ENCODE peak calls at places on chromosomes 16 and 17, in ten cellular contexts. R is NAMALWA; L is stimulated activated naive B cell treated with anti-CD40 and anti-IgM and Interleukin-4, amounts not matched to agents 10 μg/mL and 1 μg/mL and 100 μg/mL, for 72 hours; I is NCI-H1417; W is AG04450; D is T-helper 9 cell; K is heart left ventricle; B is stimulated activated CD4-positive, alpha-beta T cell treated with anti-CD3 and anti-CD28 coated beads, Interleukin-1b, Interleukin-23, amount 100 ng/mL, for 1 hour; T is T-helper 2 cell; G is GM20000. X is an unnamed sample.

GRCh38 chr16:56683424-56684162 is 1.3 kb downstream of the MT1X start:
- DNase-seq in I (no peak), W (no peak), G (no peak), T (no peak), L (no peak), R (no peak), K (no peak), B (no peak), D (no peak), X (no peak)

GRCh38 chr17:81909966-81910839 is 996 bp downstream of the PCYT2 start:
- DNase-seq in B (no peak), G (no peak), R (no peak), K (no peak), L (no peak), T (no peak), W (no peak), D (no peak), I (peak), X (no peak)

GRCh38 chr17:76843703-76844484 is 24.3 kb upstream of the MGAT5B start:
- DNase-seq in B (no peak), R (peak), W (no peak), I (peak), T (no peak), D (no peak), L (no peak), G (no peak), K (no peak), X (no peak)

GRCh38 chr16:11121909-11122692 is 133.9 kb downstream of the SOCS1 start:
- DNase-seq in K (no peak), L (no peak), G (no peak), I (no peak), W (no peak), R (no peak), B (no peak), T (no peak), D (no peak), X (no peak)

GRCh38 chr16:31125844-31126243 is 8.4 kb downstream of the KAT8 start:
- DNase-seq in D (no peak), K (no peak), B (no peak), W (no peak), R (no peak), I (no peak), T (no peak), G (no peak), L (no peak), X (no peak)

GRCh38 chr16:5852151-5852550 is 754.6 kb upstream of the EEF2KMT start:
- DNase-seq in L (no peak), B (no peak), T (no peak), R (no peak), G (no peak), D (no peak), K (no peak), W (no peak), I (no peak), X (no peak)

GRCh38 chr17:80247561-80247960 is 13.1 kb upstream of the RNF213 start:
- DNase-seq in L (no peak), I (no peak), K (no peak), B (no peak), G (no peak), T (no peak), R (no peak), D (no peak), W (no peak), X (no peak)

GRCh38 chr17:76154935-76155845 is 14.1 kb upstream of the FOXJ1 start:
- DNase-seq in T (no peak), L (no peak), D (no peak), K (no peak), G (no peak), B (no peak), W (no peak), R (no peak), I (no peak), X (no peak)

GRCh38 chr16:85759631-85760419 is 8.9 kb upstream of the C16orf74 start:
- DNase-seq in D (peak), I (no peak), R (peak), G (peak), T (no peak), W (no peak), B (no peak), K (no peak), L (no peak), X (no peak)

GRCh38 chr17:43917348-43918025 is 10.2 kb upstream of the MPP2 start:
- DNase-seq in W (no peak), T (peak), B (peak), L (peak), R (no peak), G (peak), D (peak), I (no peak), K (no peak), X (no peak)

GRCh38 chr17:2814499-2815341 is 18.5 kb downstream of the RAP1GAP2 start:
- DNase-seq in K (peak), L (peak), I (no peak), T (peak), B (peak), G (peak), R (peak), D (peak), W (no peak), X (no peak)

GRCh38 chr17:75589919-75590303 is 2.3 kb downstream of the MYO15B start:
- DNase-seq in R (no peak), K (no peak), G (no peak), I (no peak), D (no peak), W (no peak), B (no peak), L (no peak), T (no peak), X (no peak)

GRCh38 chr16:88010971-88011483 is 59.8 kb downstream of the BANP start:
- DNase-seq in B (no peak), L (no peak), T (no peak), D (no peak), W (no peak), R (no peak), G (no peak), I (no peak), K (no peak), X (no peak)

GRCh38 chr16:27564226-27564625 is 14.3 kb downstream of the KATNIP start:
- DNase-seq in G (no peak), I (no peak), W (no peak), D (no peak), B (no peak), R (no peak), L (no peak), T (no peak), K (no peak), X (no peak)

GRCh38 chr17:77345260-77345910 is 204.6 kb downstream of the SEC14L1 start:
- DNase-seq in R (no peak), T (no peak), L (no peak), B (no peak), K (no peak), I (no peak), W (no peak), D (no peak), G (no peak), X (no peak)

GRCh38 chr17:36142806-36143205 is 33.6 kb downstream of the TBC1D3B start:
- DNase-seq in D (no peak), G (no peak), T (no peak), K (no peak), W (no peak), R (no peak), B (no peak), L (no peak), I (no peak), X (no peak)

GRCh38 chr16:22008215-22009142 is 568 bp downstream of the MOSMO start:
- DNase-seq in D (peak), L (peak), W (no peak), I (peak), T (peak), R (peak), B (no peak), G (no peak), K (no peak), X (no peak)

GRCh38 chr17:4948997-4949320 is 629 bp upstream of the PFN1 start:
- DNase-seq in T (peak), I (peak), R (peak), G (peak), B (no peak), W (no peak), K (peak), D (peak), L (peak), X (peak)

GRCh38 chr17:59804910-59805381 is 87.8 kb downstream of the TUBD1 start:
- DNase-seq in R (peak), B (no peak), W (no peak), I (no peak), T (no peak), D (no peak), L (no peak), G (no peak), K (no peak), X (no peak)

GRCh38 chr17:65557349-65558310 is 3.8 kb downstream of the AXIN2 start:
- DNase-seq in K (no peak), T (peak), I (no peak), D (peak), W (no peak), B (no peak), L (no peak), G (no peak), R (no peak), X (peak)

GRCh38 chr17:56292010-56292409 is 138.7 kb downstream of the ANKFN1 start:
- DNase-seq in T (no peak), B (no peak), I (no peak), W (peak), L (no peak), D (no peak), G (no peak), K (no peak), R (no peak), X (peak)

GRCh38 chr16:12320298-12320706 is 343.8 kb downstream of the SNX29 start:
- DNase-seq in D (no peak), B (no peak), G (no peak), L (no peak), K (no peak), R (peak), I (peak), T (no peak), W (peak), X (no peak)

GRCh38 chr17:40554646-40555295 is 10.5 kb downstream of the CCR7 start:
- DNase-seq in I (no peak), D (peak), L (no peak), W (no peak), T (peak), R (no peak), G (no peak), K (no peak), B (no peak), X (no peak)

GRCh38 chr17:79836952-79837887 is 2.0 kb downstream of the CBX4 start:
- DNase-seq in L (peak), R (peak), I (no peak), W (no peak), K (peak), T (no peak), D (peak), G (peak), B (no peak), X (no peak)

GRCh38 chr17:4934173-4934979 is 2.3 kb downstream of the GP1BA start:
- DNase-seq in T (no peak), G (peak), L (no peak), K (no peak), R (no peak), I (no peak), D (no peak), W (no peak), B (no peak), X (no peak)

GRCh38 chr17:60095381-60095780 is 16.7 kb upstream of the HEATR6 start:
- DNase-seq in W (no peak), G (no peak), I (no peak), K (no peak), D (no peak), L (no peak), B (no peak), T (no peak), R (no peak), X (no peak)

GRCh38 chr16:50400312-50400966 is 31.7 kb upstream of the BRD7 start:
- DNase-seq in I (no peak), R (no peak), B (no peak), K (no peak), L (no peak), D (no peak), T (no peak), G (no peak), W (no peak), X (no peak)

GRCh38 chr17:75396781-75397180 is 8.7 kb downstream of the GRB2 start:
- DNase-seq in L (no peak), B (no peak), K (no peak), I (no peak), R (peak), W (no peak), D (no peak), G (no peak), T (no peak), X (no peak)

GRCh38 chr17:57927048-57927723 is 28.0 kb downstream of the CUEDC1 start:
- DNase-seq in K (peak), G (no peak), L (no peak), D (no peak), B (no peak), R (no peak), W (no peak), T (no peak), I (peak), X (peak)

X was measured in AG09309.